ENCODE peak calls at places on chromosomes 16 and 17, in four cellular contexts. M is GM12878, Z is H1, T is K562. W is an unnamed sample.

GRCh38 chr17:45149669-45150603 is 1.7 kb downstream of the HEXIM1 start:
- DNase-seq in M (no peak), Z (no peak), T (peak), W (peak)

GRCh38 chr17:9959377-9959981 is 54.4 kb upstream of the RCVRN start:
- DNase-seq in M (no peak), Z (peak), T (peak), W (peak)

GRCh38 chr17:781920-782731 is at the start of the genes GLOD4 and MRM3:
- DNase-seq in M (peak), Z (peak), T (peak), W (peak)

GRCh38 chr16:85928411-85928820 is 29.5 kb downstream of the IRF8 start:
- DNase-seq in M (no peak), Z (no peak), T (no peak), W (peak)

GRCh38 chr17:57112994-57113393 is 27.9 kb downstream of the AKAP1 start:
- DNase-seq in M (no peak), Z (no peak), T (peak), W (no peak)

GRCh38 chr17:58039975-58040374 is 32.9 kb upstream of the SRSF1 start:
- DNase-seq in M (no peak), Z (no peak), T (no peak), W (no peak)

GRCh38 chr16:89422905-89423630 is 67.3 kb downstream of the ANKRD11 start:
- DNase-seq in M (peak), Z (no peak), T (no peak), W (peak)

GRCh38 chr17:36529121-36529520 is 5.5 kb downstream of the MYO19 start:
- DNase-seq in M (no peak), Z (no peak), T (peak), W (peak)

GRCh38 chr17:60107526-60108257 is 29.0 kb upstream of the HEATR6 start:
- DNase-seq in M (no peak), Z (no peak), T (peak), W (no peak)

DNA sequence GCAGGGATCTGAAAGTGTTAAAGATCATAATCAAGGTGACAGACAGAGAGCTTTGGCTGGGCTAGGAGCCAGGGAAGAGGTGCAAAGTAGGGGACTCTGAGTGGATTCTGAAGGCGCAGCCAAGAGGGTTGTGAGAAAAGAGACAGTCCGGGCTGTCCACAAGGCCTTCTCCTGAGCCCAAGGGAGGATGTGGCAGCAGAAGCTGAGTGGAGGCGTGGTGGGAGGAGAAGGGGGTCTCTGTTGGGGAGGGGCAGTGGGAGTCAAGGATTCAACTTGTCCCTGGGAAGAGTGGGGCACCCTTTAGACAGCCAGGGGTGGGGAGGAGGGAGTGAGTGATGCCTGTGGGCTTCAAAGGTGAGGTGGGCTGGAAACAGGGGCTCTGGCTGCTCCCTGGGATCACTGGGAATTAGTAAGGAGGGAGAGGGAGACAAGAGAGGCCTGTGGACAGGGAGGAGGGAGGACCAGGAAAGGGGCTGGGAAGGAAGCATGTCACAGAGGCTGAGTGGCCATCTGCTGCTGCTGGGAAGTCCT is 10.6 kb downstream of the CES1 start:
- DNase-seq in M (no peak), Z (no peak), T (no peak), W (no peak)
- TF ChIP-seq CHD1 in M (no peak), Z (no peak), T (no peak), W (no peak)

DNA sequence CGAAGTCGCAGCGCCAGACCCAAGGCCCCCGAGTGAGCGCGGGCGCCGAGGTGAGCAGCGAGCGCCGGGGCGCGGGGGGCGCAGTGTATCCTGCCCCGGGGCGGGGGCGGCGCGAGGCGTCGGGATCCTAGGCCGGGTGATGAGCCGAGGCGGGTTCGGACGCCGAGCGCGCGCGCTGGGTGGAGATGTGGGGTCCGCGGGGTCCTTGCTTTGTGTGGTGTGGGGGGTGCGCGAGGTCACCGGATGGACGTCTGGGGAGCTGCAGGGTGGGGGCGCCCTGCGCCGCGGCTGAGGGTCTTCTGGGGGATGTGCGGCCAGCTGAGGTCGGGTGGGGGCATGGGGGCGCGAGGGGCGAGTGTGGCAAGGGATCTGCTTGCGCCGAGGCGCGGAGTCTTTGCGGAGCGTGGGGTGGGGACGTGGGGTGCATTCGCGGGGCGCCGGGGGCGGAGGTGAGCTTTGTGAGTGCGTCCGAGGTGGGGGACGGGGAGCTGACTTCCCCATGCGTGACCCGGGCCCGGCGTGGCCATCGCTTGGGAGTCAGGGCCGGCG is 560 bp downstream of the RAI1 start:
- DNase-seq in M (no peak), Z (no peak), T (peak), W (no peak)
- TF ChIP-seq CHD1 in M (no peak), Z (no peak), T (no peak), W (no peak)

GRCh38 chr17:73588291-73589095 is 55.8 kb downstream of the SDK2 start:
- DNase-seq in M (no peak), Z (no peak), T (no peak), W (no peak)

GRCh38 chr17:73584987-73585386 is 59.3 kb downstream of the SDK2 start:
- DNase-seq in M (no peak), Z (no peak), T (no peak), W (no peak)

GRCh38 chr17:73585583-73585982 is 58.7 kb downstream of the SDK2 start:
- DNase-seq in M (no peak), Z (no peak), T (no peak), W (no peak)

GRCh38 chr17:73586153-73586906 is 57.9 kb downstream of the SDK2 start:
- DNase-seq in M (no peak), Z (no peak), T (no peak), W (no peak)

GRCh38 chr17:73586921-73587680 is 57.1 kb downstream of the SDK2 start:
- DNase-seq in M (no peak), Z (no peak), T (peak), W (no peak)
- TF ChIP-seq CHD1 in M (no peak), Z (no peak), T (no peak), W (no peak)

GRCh38 chr17:66952031-66952524 is 12.4 kb upstream of the CACNG4 start:
- DNase-seq in M (no peak), Z (no peak), T (peak), W (peak)
- TF ChIP-seq CHD1 in M (no peak), Z (no peak), T (no peak), W (no peak)

DNA sequence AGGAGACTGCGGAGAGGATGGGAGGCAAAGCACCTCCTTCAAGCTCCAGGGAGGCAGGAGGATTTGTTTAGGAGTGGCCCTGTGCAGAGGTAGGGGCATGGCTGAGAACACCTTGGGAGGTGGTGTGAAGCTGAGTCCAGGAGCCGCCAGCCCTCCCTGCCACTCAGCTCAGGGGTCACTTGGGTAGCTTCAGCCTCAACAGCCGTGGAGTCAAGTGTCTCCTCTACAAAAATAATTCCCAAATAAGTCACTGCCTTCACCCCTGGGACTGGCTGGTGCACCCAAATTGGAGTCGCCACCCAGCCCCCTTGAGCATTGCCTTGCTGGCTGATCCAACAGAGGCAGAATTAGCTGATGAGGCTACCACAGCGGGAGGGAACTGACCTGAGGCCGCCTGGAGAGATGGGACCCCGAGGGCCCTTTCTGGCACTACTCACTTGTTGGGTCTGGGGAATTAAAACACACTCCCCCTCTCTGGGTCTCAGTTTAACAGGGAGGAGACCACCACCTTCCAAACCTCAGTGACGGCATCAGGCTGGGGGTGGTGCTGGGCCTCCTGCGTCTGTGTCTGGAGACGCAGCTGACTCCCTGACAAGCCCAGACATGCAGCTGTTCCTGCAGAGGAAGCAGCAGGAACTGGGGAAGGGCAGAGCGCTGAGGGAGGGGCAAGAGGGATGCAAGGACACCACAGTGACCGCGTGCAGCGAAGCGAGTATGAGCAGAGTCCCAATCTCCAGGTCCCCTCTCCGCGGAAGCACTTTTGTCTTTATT is 87.9 kb upstream of the TOB1 start:
- DNase-seq in M (no peak), Z (no peak), T (no peak), W (peak)
- TF ChIP-seq CHD1 in M (no peak), Z (no peak), T (no peak), W (no peak)

GRCh38 chr16:23986455-23986854 is 150.7 kb downstream of the PRKCB start:
- DNase-seq in M (no peak), Z (no peak), T (no peak), W (no peak)

GRCh38 chr16:23987443-23987842 is 151.7 kb downstream of the PRKCB start:
- DNase-seq in M (peak), Z (no peak), T (no peak), W (no peak)

GRCh38 chr16:23994615-23995014 is 158.8 kb downstream of the PRKCB start:
- DNase-seq in M (no peak), Z (no peak), T (no peak), W (no peak)

GRCh38 chr16:23991044-23991443 is 155.3 kb downstream of the PRKCB start:
- DNase-seq in M (no peak), Z (no peak), T (no peak), W (no peak)

GRCh38 chr16:23990507-23990906 is 154.7 kb downstream of the PRKCB start:
- DNase-seq in M (no peak), Z (no peak), T (no peak), W (no peak)
- TF ChIP-seq CHD1 in M (no peak), Z (no peak), T (no peak), W (no peak)

GRCh38 chr16:84042879-84043485 is 387 bp upstream of the SLC38A8 start:
- DNase-seq in M (no peak), Z (no peak), T (peak), W (no peak)
- TF ChIP-seq CHD1 in M (no peak), Z (no peak), T (no peak), W (no peak)

GRCh38 chr16:58658796-58659211 is 25.8 kb downstream of the SLC38A7 start:
- DNase-seq in M (no peak), Z (no peak), T (peak), W (peak)
- TF ChIP-seq CHD1 in M (no peak), Z (no peak), T (no peak), W (no peak)